ENCODE peak calls at places on chromosomes 12 and 14, in four cellular contexts. L is ovary, A is HepG2, F is thoracic aorta. K is an unnamed sample.

GRCh38 chr12:127334924-127335644 is 931.9 kb upstream of the TMEM132C start:
- DNase-seq in A (no peak), F (no peak), L (no peak), K (no peak)

GRCh38 chr12:8698132-8698829 is 490 bp downstream of the RIMKLB start:
- DNase-seq in L (peak; percentile 72), A (no peak), F (no peak), K (peak; percentile 20)

GRCh38 chr12:46430340-46430948 is 57.9 kb upstream of the SLC38A2 start:
- DNase-seq in F (no peak), L (no peak), A (peak; percentile 95), K (peak; percentile 83)

GRCh38 chr12:1812650-1813302 is 7.6 kb upstream of the LRTM2 start:
- DNase-seq in L (no peak), F (no peak), A (peak; percentile 79), K (peak; percentile 44)

GRCh38 chr12:24138041-24138440 is 188.6 kb upstream of the SOX5 start:
- DNase-seq in L (no peak), A (no peak), F (no peak), K (no peak)

GRCh38 chr12:2047752-2048151 is 5.0 kb upstream of the CACNA1C start:
- DNase-seq in L (no peak), A (peak; percentile 24), F (no peak), K (no peak)

GRCh38 chr14:56585461-56586084 is 6.0 kb downstream of the TMEM260 start:
- DNase-seq in A (no peak), L (no peak), F (no peak), K (no peak)

GRCh38 chr12:42346603-42347002 is 20.6 kb downstream of the PPHLN1 start:
- DNase-seq in A (no peak), L (no peak), F (no peak), K (no peak)

GRCh38 chr14:60655114-60655897 is 6.0 kb upstream of the SIX1 start:
- DNase-seq in A (no peak), F (no peak), L (no peak), K (no peak)

GRCh38 chr14:78007160-78007559 is 163.0 kb upstream of the NRXN3 start:
- DNase-seq in F (no peak), A (no peak), L (no peak), K (no peak)

GRCh38 chr12:93050026-93050747 is 121.1 kb upstream of the EEA1 start:
- DNase-seq in A (no peak), L (no peak), F (no peak), K (no peak)

GRCh38 chr12:104747956-104748355 is 210.1 kb downstream of the SLC41A2 start:
- DNase-seq in F (no peak), A (no peak), L (no peak), K (no peak)

GRCh38 chr14:103594265-103594664 is 31.5 kb downstream of the COA8 start:
- DNase-seq in A (peak; percentile 70), L (no peak), F (no peak), K (no peak)

GRCh38 chr14:83120187-83120586 is 1586.5 kb upstream of the SEL1L start:
- DNase-seq in F (no peak), L (no peak), A (no peak), K (no peak)

GRCh38 chr12:115763376-115763775 is 514.1 kb downstream of the MED13L start:
- DNase-seq in A (no peak), F (no peak), L (no peak), K (no peak)

GRCh38 chr12:40525054-40525453 is 167.2 kb upstream of the CNTN1 start:
- DNase-seq in L (no peak), A (no peak), F (no peak), K (no peak)

GRCh38 chr12:46549527-46550265 is 177.1 kb upstream of the SLC38A2 start:
- DNase-seq in F (no peak), A (no peak), L (no peak), K (no peak)

GRCh38 chr14:77123381-77124344 is 17.9 kb downstream of the ZDHHC22 start:
- DNase-seq in A (no peak), L (no peak), F (no peak), K (peak; percentile 99)

GRCh38 chr14:89428556-89429196 is 11.6 kb upstream of the FOXN3 start:
- DNase-seq in A (no peak), L (peak; percentile 55), F (no peak), K (no peak)

GRCh38 chr12:94107910-94108309 is 40.5 kb upstream of the PLXNC1 start:
- DNase-seq in L (no peak), F (no peak), A (no peak), K (no peak)

GRCh38 chr14:74620497-74620921 is 8.5 kb upstream of the LTBP2 start:
- DNase-seq in L (no peak), A (peak; percentile 72), F (no peak), K (no peak)

GRCh38 chr14:96213871-96214465 is 9.3 kb downstream of the BDKRB2 start:
- DNase-seq in L (no peak), A (no peak), F (no peak), K (no peak)

GRCh38 chr14:53796734-53797133 is 159.9 kb downstream of the BMP4 start:
- DNase-seq in L (no peak), A (no peak), F (no peak), K (peak; percentile 25)

GRCh38 chr12:130382818-130383217 is 45.1 kb downstream of the PIWIL1 start:
- DNase-seq in L (no peak), A (no peak), F (no peak), K (no peak)

GRCh38 chr14:75440733-75441474 is 13.1 kb downstream of the JDP2 start:
- DNase-seq in F (no peak), A (no peak), L (peak; percentile 76), K (no peak)

GRCh38 chr12:2982361-2982760 is 23.2 kb downstream of the TEAD4 start:
- DNase-seq in F (no peak), L (no peak), A (no peak), K (no peak)

GRCh38 chr12:44372259-44372658 is 503.9 kb downstream of the NELL2 start:
- DNase-seq in L (no peak), A (no peak), F (no peak), K (no peak)

GRCh38 chr12:52579468-52580450 is 6.1 kb upstream of the KRT74 start:
- DNase-seq in F (no peak), A (no peak), L (no peak), K (no peak)

GRCh38 chr12:95006206-95006605 is 2.7 kb upstream of the NDUFA12 start:
- DNase-seq in A (no peak), F (no peak), L (no peak), K (no peak)

GRCh38 chr12:111448831-111449790 is 43.4 kb downstream of the SH2B3 start:
- DNase-seq in L (no peak), A (no peak), F (no peak), K (no peak)

GRCh38 chr12:111453071-111453989 is 47.6 kb downstream of the SH2B3 start:
- DNase-seq in F (no peak), L (no peak), A (no peak), K (no peak)

GRCh38 chr12:111451232-111451631 is 45.5 kb downstream of the SH2B3 start:
- DNase-seq in F (no peak), L (no peak), A (no peak), K (no peak)

GRCh38 chr12:111450676-111451075 is 45.0 kb downstream of the SH2B3 start:
- DNase-seq in L (no peak), F (no peak), A (no peak), K (no peak)

GRCh38 chr12:111451649-111452129 is 46.0 kb downstream of the SH2B3 start:
- DNase-seq in A (peak; percentile 53), F (no peak), L (no peak), K (peak; percentile 54)
- H3K27ac ChIP-seq in A (no peak overlapping the region), F (no peak overlapping the region), L (no peak overlapping the region), K (no peak overlapping the region)

GRCh38 chr12:132953771-132954170 is 2.3 kb downstream of the ZNF605 start:
- DNase-seq in A (no peak), F (no peak), L (no peak), K (no peak)

GRCh38 chr12:132955933-132956725 is at the start of gene ZNF605:
- DNase-seq in F (peak; percentile 53), L (peak; percentile 90), A (peak; percentile 79), K (peak; percentile 80)

GRCh38 chr12:132955094-132955932 is 793 bp downstream of the ZNF605 start:
- DNase-seq in F (no peak), L (peak; percentile 56), A (peak; percentile 61), K (peak; percentile 27)

GRCh38 chr12:132953163-132953425 is 3.0 kb downstream of the ZNF605 start:
- DNase-seq in L (no peak), F (no peak), A (no peak), K (no peak)

GRCh38 chr12:132954471-132955048 is 1.5 kb downstream of the ZNF605 start:
- DNase-seq in A (no peak), F (no peak), L (no peak), K (no peak)
- H3K9me3 ChIP-seq in A (peaks cover 52% of the 10 kb centered on the region), F (peaks cover 40% of the 10 kb centered on the region), L (no peaks in the 10 kb centered on the region), K (peaks cover 2% of the 10 kb centered on the region)

DNA sequence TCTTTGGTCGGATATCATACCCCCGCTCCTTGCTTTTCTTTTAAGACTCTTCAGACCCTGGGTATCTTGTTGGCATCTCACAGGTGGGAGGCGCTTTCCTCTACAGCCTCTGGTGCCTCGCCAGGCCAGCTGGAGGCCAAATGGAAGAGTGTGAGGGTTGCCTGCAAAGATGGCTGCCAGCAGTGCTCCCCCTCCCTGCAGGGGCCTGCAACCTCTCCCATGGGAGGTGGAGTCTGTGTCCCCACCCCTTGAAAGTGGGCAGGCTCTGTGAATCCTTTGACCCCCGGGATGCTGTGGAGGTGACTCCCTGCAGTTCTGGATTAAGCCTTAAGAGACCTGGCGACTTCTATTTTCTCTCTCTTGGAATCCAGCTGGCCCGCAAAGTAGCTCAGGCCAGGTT is 37.7 kb upstream of the NCOR2 start:
- DNase-seq in A (no peak), L (no peak), F (no peak), K (peak; percentile 52)
- H3K4me1 ChIP-seq in A (peaks cover 55% of the 10 kb centered on the region), L (peaks cover 4% of the 10 kb centered on the region), F (peaks cover 7% of the 10 kb centered on the region), K (peaks cover 4% of the 10 kb centered on the region)

GRCh38 chr12:48160807-48161206 is 3.5 kb upstream of the ASB8 start:
- DNase-seq in L (no peak), F (no peak), A (no peak), K (no peak)

GRCh38 chr12:48159976-48160525 is 2.7 kb upstream of the ASB8 start:
- DNase-seq in F (no peak), A (no peak), L (no peak), K (no peak)

GRCh38 chr12:48157889-48158370 is 615 bp upstream of the ASB8 start:
- DNase-seq in A (no peak), L (no peak), F (no peak), K (no peak)

GRCh38 chr12:48157016-48157888 is at the start of gene ASB8:
- DNase-seq in A (peak; percentile 98), L (peak; percentile 99), F (peak; percentile 97), K (peak; percentile 98)

DNA sequence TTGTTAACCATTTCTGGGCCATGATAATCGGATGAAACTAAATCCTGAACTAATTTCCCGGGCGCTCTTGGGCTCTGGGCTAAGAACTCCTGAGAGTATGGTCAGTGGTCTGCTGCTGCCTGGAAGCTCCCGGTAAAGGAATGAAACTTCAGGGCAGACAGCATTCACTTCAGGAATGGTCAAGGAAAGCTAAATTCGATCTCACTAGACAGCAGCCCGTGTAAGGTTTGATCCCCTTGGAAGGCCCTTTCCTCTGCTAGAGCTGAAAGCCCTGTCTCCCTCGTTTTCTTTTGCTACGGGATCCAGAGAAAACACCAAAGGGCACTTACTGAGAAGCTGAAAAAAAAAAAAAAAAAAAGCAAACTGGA is 683 bp downstream of the ASB8 start:
- DNase-seq in A (no peak), L (no peak), F (no peak), K (no peak)
- H3K27ac ChIP-seq in A (peak overlapping the region; percentile 67), L (no peak overlapping the region), F (peak overlapping the region; percentile 78), K (peak overlapping the region; percentile 91)

GRCh38 chr12:4977104-4977503 is 66.6 kb upstream of the KCNA5 start:
- DNase-seq in F (no peak), A (no peak), L (no peak), K (no peak)
- H3K9me3 ChIP-seq in F (no peaks in the 10 kb centered on the region), A (no peaks in the 10 kb centered on the region), L (no peaks in the 10 kb centered on the region), K (no peaks in the 10 kb centered on the region)